ENCODE peak calls at places on chromosomes 6 and 20, in ten cellular contexts. V, S, J, A, K, R, N, Q, G and W are unnamed samples.

GRCh38 chr6:163285689-163286088 is 128.8 kb upstream of the QKI start:
- DNase-seq in Q (no peak), S (no peak), A (no peak), G (no peak), N (no peak), V (no peak), K (no peak), R (no peak), J (no peak), W (no peak)

GRCh38 chr20:34891166-34892062 is 15.0 kb downstream of the ACSS2 start:
- DNase-seq in V (no peak), K (no peak), S (no peak), R (peak), G (no peak), A (peak), N (peak), Q (no peak), J (peak), W (peak)

GRCh38 chr6:111113731-111114438 is 26.6 kb downstream of the SLC16A10 start:
- DNase-seq in S (no peak), Q (peak), J (peak), A (peak), K (no peak), R (peak), N (peak), G (no peak), V (no peak), W (peak)

GRCh38 chr20:60003776-60004175 is 45.6 kb downstream of the CDH26 start:
- DNase-seq in J (no peak), K (no peak), V (no peak), A (no peak), G (no peak), R (no peak), Q (no peak), S (no peak), N (no peak), W (no peak)

GRCh38 chr6:122372647-122373046 is 26.8 kb upstream of the HSF2 start:
- DNase-seq in G (no peak), A (no peak), N (peak), S (no peak), R (no peak), Q (no peak), V (no peak), J (peak), K (no peak), W (no peak)

GRCh38 chr6:165232277-165232654 is 77.1 kb downstream of the C6orf118 start:
- DNase-seq in K (no peak), Q (no peak), N (no peak), S (no peak), A (no peak), G (no peak), V (no peak), J (no peak), R (no peak), W (no peak)

GRCh38 chr6:165308926-165309731 is at the start of gene C6orf118:
- DNase-seq in A (peak), N (no peak), R (peak), K (peak), J (peak), G (no peak), Q (peak), V (no peak), S (peak), W (peak)

GRCh38 chr6:118705799-118706481 is 54.5 kb upstream of the CEP85L start:
- DNase-seq in Q (no peak), G (no peak), J (peak), V (no peak), A (peak), N (peak), K (no peak), S (peak), R (peak), W (peak)

GRCh38 chr20:45337367-45338120 is 10.7 kb downstream of the SDC4 start:
- DNase-seq in K (peak), V (no peak), N (peak), J (peak), Q (no peak), R (peak), S (no peak), G (peak), A (peak), W (peak)

GRCh38 chr20:36435799-36436541 is 105.3 kb upstream of the MYL9 start:
- DNase-seq in G (no peak), Q (peak), J (peak), K (peak), A (no peak), R (peak), N (peak), V (peak), S (no peak), W (peak)

GRCh38 chr6:118320652-118321051 is 227.4 kb upstream of the PLN start:
- DNase-seq in A (no peak), V (no peak), R (no peak), S (no peak), Q (no peak), N (peak), G (no peak), K (no peak), J (peak), W (no peak)

GRCh38 chr6:63929111-63929510 is 293.5 kb downstream of the PHF3 start:
- DNase-seq in R (no peak), A (no peak), N (no peak), V (no peak), G (no peak), Q (no peak), K (no peak), J (no peak), S (no peak), W (no peak)

GRCh38 chr6:79384845-79385244 is 150.4 kb upstream of the HMGN3 start:
- DNase-seq in V (no peak), A (no peak), N (peak), G (no peak), J (no peak), R (peak), S (no peak), K (peak), Q (peak), W (no peak)

GRCh38 chr6:35634316-35634715 is 54.4 kb downstream of the FKBP5 start:
- DNase-seq in K (no peak), Q (no peak), G (no peak), N (peak), A (no peak), R (no peak), V (no peak), J (no peak), S (no peak), W (peak)

GRCh38 chr20:62824476-62825287 is 7.8 kb downstream of the COL9A3 start:
- DNase-seq in R (no peak), A (no peak), V (no peak), Q (peak), K (no peak), G (no peak), J (no peak), N (peak), S (no peak), W (no peak)

GRCh38 chr6:6942826-6943225 is 164.9 kb upstream of the RREB1 start:
- DNase-seq in V (no peak), J (peak), K (peak), Q (no peak), S (no peak), N (peak), R (no peak), A (peak), G (no peak), W (peak)

GRCh38 chr6:4349931-4350330 is 214.6 kb upstream of the ECI2 start:
- DNase-seq in K (no peak), S (no peak), N (no peak), J (no peak), Q (no peak), G (no peak), V (no peak), A (no peak), R (no peak), W (no peak)

GRCh38 chr20:51333971-51334370 is 208.5 kb downstream of the NFATC2 start:
- DNase-seq in K (no peak), G (no peak), N (no peak), R (no peak), A (no peak), Q (no peak), J (no peak), V (no peak), S (no peak), W (no peak)

GRCh38 chr20:51333446-51333845 is 209.1 kb downstream of the NFATC2 start:
- DNase-seq in N (no peak), S (no peak), R (no peak), G (no peak), A (no peak), V (no peak), J (no peak), Q (no peak), K (no peak), W (no peak)

GRCh38 chr20:51337126-51337805 is 205.3 kb downstream of the NFATC2 start:
- DNase-seq in Q (no peak), K (no peak), J (no peak), G (no peak), S (no peak), R (no peak), V (no peak), N (no peak), A (no peak), W (no peak)

GRCh38 chr20:51334609-51335008 is 207.9 kb downstream of the NFATC2 start:
- DNase-seq in A (no peak), Q (no peak), S (no peak), G (no peak), K (no peak), V (no peak), J (no peak), N (no peak), R (no peak), W (no peak)

DNA sequence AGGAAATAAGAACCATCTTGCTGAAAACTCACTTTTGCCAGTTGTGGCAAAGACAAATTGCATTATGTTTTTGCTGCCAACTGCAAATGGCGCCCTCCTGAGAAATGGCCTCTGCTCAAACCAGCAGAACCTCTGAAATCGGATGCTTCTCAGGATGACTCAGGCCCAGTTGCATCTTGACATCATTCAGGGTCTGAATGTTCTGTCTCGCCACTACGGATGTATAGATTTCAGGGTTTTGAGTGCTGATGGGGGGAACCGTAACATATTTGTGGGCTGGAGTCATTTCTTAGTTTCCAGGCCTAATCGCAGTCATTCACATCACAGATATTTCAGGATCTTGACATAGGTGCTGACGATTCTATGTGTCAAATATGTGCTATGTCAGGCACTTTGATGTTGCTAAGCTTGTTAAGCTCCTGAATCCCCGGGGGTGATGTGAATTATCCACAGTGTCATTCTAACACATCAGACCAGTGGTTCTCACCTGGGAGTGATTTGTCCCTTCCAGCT is 207.1 kb downstream of the NFATC2 start:
- DNase-seq in S (no peak), N (peak), J (peak), V (no peak), A (peak), Q (no peak), K (no peak), R (peak), G (peak), W (peak)
- TF ChIP-seq CTCF in S (no peak), N (no peak), J (peak), V (no peak), A (peak), Q (no peak), K (no peak), R (no peak), G (peak), W (peak)

DNA sequence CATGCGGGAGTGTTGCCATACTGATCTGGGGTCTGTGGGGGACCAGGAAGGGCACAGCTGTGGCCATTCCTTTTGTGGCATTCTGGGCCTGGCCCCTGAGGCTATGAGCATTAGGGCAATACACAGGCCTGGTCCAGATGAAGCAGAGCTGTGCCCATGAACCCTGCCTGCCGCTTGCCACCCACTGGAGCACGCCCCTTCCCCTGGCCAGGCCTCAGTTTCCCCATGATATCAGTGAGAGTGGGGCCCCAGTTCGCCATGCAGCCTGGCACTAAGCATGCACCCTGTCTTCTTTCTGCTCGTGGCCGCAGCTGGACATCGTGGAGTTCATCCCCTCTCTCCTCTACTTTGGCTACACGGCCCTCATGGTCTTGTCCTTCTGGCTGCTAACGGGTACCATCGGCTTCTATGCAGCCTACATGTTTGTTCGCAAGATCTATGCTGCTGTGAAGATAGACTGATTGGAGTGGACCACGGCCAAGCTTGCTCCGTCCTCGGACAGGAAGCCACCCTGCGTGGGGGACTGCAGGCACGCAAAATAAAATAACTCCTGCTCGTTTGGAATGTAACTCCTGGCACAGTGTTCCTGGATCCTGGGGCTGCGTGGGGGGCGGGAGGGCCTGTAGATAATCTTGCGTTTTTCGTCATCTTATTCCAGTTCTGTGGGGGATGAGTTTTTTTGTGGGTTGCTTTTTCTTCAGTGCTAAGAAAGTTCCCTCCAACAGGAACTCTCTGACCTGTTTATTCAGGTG is 42.4 kb downstream of the PLAGL2 start:
- DNase-seq in N (no peak), R (no peak), J (peak), A (no peak), Q (no peak), G (no peak), S (no peak), K (no peak), V (no peak), W (no peak)
- H3K4me3 ChIP-seq in N (no peak), R (no peak), J (no peak), A (no peak), Q (no peak), G (no peak), S (no peak), K (no peak), V (no peak), W (no peak)

DNA sequence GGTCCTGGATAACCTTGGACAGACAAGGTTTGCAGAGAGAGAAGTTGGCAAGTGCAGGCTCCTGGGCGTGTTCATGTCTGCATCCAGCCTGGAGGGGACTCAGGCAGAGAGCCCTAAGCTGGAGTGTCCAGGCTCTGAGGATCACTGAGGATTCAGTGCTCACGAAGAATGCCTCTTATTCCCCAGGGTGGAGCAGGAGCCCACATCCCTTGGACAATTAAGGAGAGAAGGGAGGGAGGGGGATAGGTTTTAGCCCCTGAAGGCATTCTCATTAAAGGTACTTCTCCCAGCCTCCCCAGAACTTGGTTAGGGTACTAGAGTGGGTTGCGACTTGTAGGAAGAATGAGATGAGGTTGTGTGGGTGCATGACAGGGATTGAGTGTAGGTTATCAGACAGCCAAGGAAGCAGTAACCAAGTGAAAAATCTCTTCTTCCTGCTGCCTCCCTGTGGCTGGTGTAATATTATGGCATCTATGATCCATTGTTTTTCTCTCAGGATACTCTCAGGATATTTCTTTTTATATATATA is 680 bp downstream of the HLA-DPB1 start:
- DNase-seq in S (no peak), J (no peak), V (no peak), G (no peak), K (no peak), R (no peak), A (no peak), N (no peak), Q (no peak), W (no peak)
- TF ChIP-seq CTCF in S (no peak), J (no peak), V (no peak), G (no peak), K (no peak), R (no peak), A (no peak), N (no peak), Q (no peak), W (no peak)

GRCh38 chr6:43776115-43776798 is 6.2 kb downstream of the VEGFA start:
- DNase-seq in Q (no peak), A (no peak), K (peak), V (no peak), S (no peak), G (no peak), J (no peak), R (no peak), N (no peak), W (no peak)
- H3K4me3 ChIP-seq in Q (no peak), A (no peak), K (no peak), V (no peak), S (no peak), G (no peak), J (no peak), R (no peak), N (no peak), W (no peak)

GRCh38 chr20:57709823-57710799 is at the start of gene PMEPA1:
- DNase-seq in R (peak), S (no peak), V (peak), J (peak), K (peak), Q (peak), G (peak), N (peak), A (peak), W (peak)
- TF ChIP-seq CTCF in R (no peak), S (no peak), V (no peak), J (no peak), K (no peak), Q (peak), G (no peak), N (no peak), A (no peak), W (no peak)

DNA sequence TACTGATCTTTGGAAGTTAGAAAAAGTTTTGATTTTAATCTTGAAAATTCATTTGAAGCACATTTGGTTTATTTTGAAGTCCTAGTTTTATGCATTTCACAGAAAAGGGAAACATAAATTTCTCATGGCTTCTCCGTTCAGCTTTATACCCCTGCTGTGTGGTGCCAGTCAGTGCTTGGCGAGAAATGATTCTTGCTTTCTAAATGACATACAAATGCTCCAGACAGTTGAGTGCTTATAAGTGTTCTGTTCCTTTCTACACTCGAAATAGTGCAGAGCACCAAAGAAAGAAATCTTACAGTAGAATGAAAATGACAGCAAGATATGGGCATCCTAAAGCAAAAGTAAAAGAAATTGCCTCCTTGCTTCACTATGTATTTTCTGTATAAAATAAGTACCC is 9.0 kb upstream of the ZNF292 start:
- DNase-seq in K (no peak), J (no peak), R (no peak), N (no peak), A (no peak), V (no peak), S (no peak), Q (no peak), G (no peak), W (no peak)
- H3K4me3 ChIP-seq in K (no peak), J (no peak), R (no peak), N (no peak), A (no peak), V (no peak), S (no peak), Q (no peak), G (no peak), W (no peak)